ENCODE peak calls at places on chromosomes 12 and 14, in nine cellular contexts. L is mesenchymal stem cell, X is body of pancreas, F is mucosa of descending colon, E is RWPE2, S is upper lobe of left lung, H is astrocyte, U is lower lobe of right lung, Z is cardiac muscle cell. N is an unnamed sample.
A peak's percentile ranks its signal among the peaks of the same experiment; 100 is the strongest.

GRCh38 chr14:95260537-95261440 is 58.9 kb downstream of the CLMN start:
- DNase-seq in U (no peak), S (no peak), X (peak; percentile 57), H (peak; percentile 88), E (no peak), Z (peak; percentile 26), L (peak; percentile 68), F (no peak), N (no peak)

GRCh38 chr14:20516921-20517320 is 11.6 kb downstream of the RNASE10 start:
- DNase-seq in E (no peak), F (no peak), L (no peak), H (peak; percentile 8), Z (no peak), U (no peak), S (no peak), X (no peak), N (no peak)

GRCh38 chr14:38442208-38442607 is 186.3 kb upstream of the CLEC14A start:
- DNase-seq in X (no peak), E (no peak), L (no peak), F (no peak), S (no peak), Z (peak; percentile 76), U (no peak), H (no peak), N (no peak)

GRCh38 chr12:59431266-59431665 is 164.6 kb upstream of the SLC16A7 start:
- DNase-seq in S (no peak), H (no peak), E (no peak), F (no peak), X (no peak), Z (no peak), L (peak; percentile 5), U (no peak), N (no peak)

GRCh38 chr12:6858796-6859195 is 6.8 kb downstream of the USP5 start:
- DNase-seq in U (no peak), X (no peak), Z (no peak), E (no peak), H (no peak), L (no peak), F (no peak), S (no peak), N (no peak)

GRCh38 chr12:3975652-3976051 is 102.5 kb upstream of the PARP11 start:
- DNase-seq in X (no peak), S (no peak), F (no peak), Z (no peak), U (no peak), E (no peak), H (no peak), L (no peak), N (no peak)

GRCh38 chr12:89525824-89526770 is at the start of gene POC1B:
- DNase-seq in S (peak; percentile 93), F (peak; percentile 90), L (peak; percentile 87), Z (peak; percentile 85), U (peak; percentile 86), X (peak; percentile 70), H (peak; percentile 81), E (peak; percentile 86), N (peak; percentile 92)

GRCh38 chr12:129607756-129608155 is 296.1 kb downstream of the TMEM132D start:
- DNase-seq in S (no peak), H (no peak), E (no peak), X (no peak), U (no peak), L (no peak), Z (no peak), F (no peak), N (peak; percentile 37)

GRCh38 chr12:14810953-14811483 is 3.0 kb downstream of the SMCO3 start:
- DNase-seq in E (no peak), U (no peak), S (no peak), X (peak; percentile 46), Z (no peak), H (no peak), L (peak; percentile 39), F (no peak), N (peak; percentile 40)

GRCh38 chr12:104596876-104597833 is 140.4 kb downstream of the CHST11 start:
- DNase-seq in X (no peak), U (no peak), E (no peak), Z (no peak), S (no peak), H (peak; percentile 39), F (no peak), L (no peak), N (no peak)

GRCh38 chr12:104596128-104596799 is 139.5 kb downstream of the CHST11 start:
- DNase-seq in H (peak; percentile 92), S (no peak), E (no peak), U (no peak), L (peak; percentile 95), X (no peak), F (no peak), Z (no peak), N (no peak)

GRCh38 chr12:104591272-104591940 is 134.7 kb downstream of the CHST11 start:
- DNase-seq in X (no peak), L (no peak), H (no peak), F (no peak), Z (no peak), S (no peak), E (no peak), U (no peak), N (no peak)

GRCh38 chr12:104590002-104590401 is 133.3 kb downstream of the CHST11 start:
- DNase-seq in X (no peak), Z (no peak), H (no peak), S (no peak), F (no peak), U (no peak), L (no peak), E (no peak), N (no peak)

GRCh38 chr12:104593482-104593881 is 136.7 kb downstream of the CHST11 start:
- DNase-seq in S (no peak), X (no peak), F (no peak), L (no peak), E (no peak), U (no peak), H (no peak), Z (no peak), N (no peak)
- H3K4me1 ChIP-seq in S (no peaks in the 10 kb centered on the region), X (peaks cover 3% of the 10 kb centered on the region), F (no peaks in the 10 kb centered on the region), L (peaks cover 3% of the 10 kb centered on the region), E (peaks cover 23% of the 10 kb centered on the region), U (peaks cover 18% of the 10 kb centered on the region), H (peaks cover 31% of the 10 kb centered on the region), Z (peaks cover 13% of the 10 kb centered on the region), N (peaks cover 5% of the 10 kb centered on the region)

GRCh38 chr12:34392741-34393085 is 370.4 kb downstream of the ALG10 start:
- DNase-seq in H (no peak), S (no peak), L (no peak), X (no peak), U (peak; percentile 39), E (peak; percentile 43), Z (no peak), F (no peak), N (no peak)
- H3K9me3 ChIP-seq in H (peaks cover 24% of the 10 kb centered on the region), S (peaks cover 13% of the 10 kb centered on the region), L (no peaks in the 10 kb centered on the region), X (no peaks in the 10 kb centered on the region), U (peaks cover 12% of the 10 kb centered on the region), E (peaks cover 6% of the 10 kb centered on the region), Z (no peaks in the 10 kb centered on the region), F (peaks cover 99% of the 10 kb centered on the region), N (no peaks in the 10 kb centered on the region)

DNA sequence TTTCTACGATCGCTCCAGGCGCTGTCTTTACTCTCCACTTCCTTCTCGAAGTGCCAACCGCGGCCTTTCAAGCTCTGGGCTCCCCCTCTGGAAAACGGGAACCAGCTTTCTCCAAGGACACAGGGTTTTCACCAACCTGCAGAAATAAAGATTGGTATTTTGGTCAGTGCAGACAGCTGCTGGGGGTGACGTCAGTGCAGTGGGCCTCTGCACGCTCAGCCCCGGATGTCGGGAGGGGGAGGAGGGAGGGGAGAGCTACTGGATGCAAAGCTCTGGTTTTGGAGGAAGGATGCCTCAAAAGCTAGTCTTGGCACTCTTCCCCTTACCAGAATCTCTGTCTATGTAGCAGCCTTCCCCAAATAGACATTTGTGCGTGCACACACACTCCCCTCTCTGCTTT is 19.9 kb downstream of the HRK start:
- DNase-seq in X (peak; percentile 22), S (no peak), E (no peak), U (no peak), H (peak; percentile 72), Z (no peak), F (no peak), L (peak; percentile 56), N (peak; percentile 84)
- H3K4me1 ChIP-seq in X (no peaks in the 10 kb centered on the region), S (no peaks in the 10 kb centered on the region), E (peaks cover 9% of the 10 kb centered on the region), U (no peaks in the 10 kb centered on the region), H (peaks cover 23% of the 10 kb centered on the region), Z (no peaks in the 10 kb centered on the region), F (peaks cover 7% of the 10 kb centered on the region), L (peaks cover 4% of the 10 kb centered on the region), N (peaks cover 8% of the 10 kb centered on the region)

GRCh38 chr14:104396682-104397470 is 182.7 kb upstream of the C14orf180 start:
- DNase-seq in L (no peak), H (no peak), F (no peak), X (no peak), E (peak; percentile 52), U (no peak), S (no peak), Z (no peak), N (no peak)
- H3K9me3 ChIP-seq in L (peaks cover 32% of the 10 kb centered on the region), H (no peaks in the 10 kb centered on the region), F (peaks cover 15% of the 10 kb centered on the region), X (no peaks in the 10 kb centered on the region), E (peaks cover 11% of the 10 kb centered on the region), U (peaks cover 14% of the 10 kb centered on the region), S (peaks cover 11% of the 10 kb centered on the region), Z (no peaks in the 10 kb centered on the region), N (peaks cover 4% of the 10 kb centered on the region)

DNA sequence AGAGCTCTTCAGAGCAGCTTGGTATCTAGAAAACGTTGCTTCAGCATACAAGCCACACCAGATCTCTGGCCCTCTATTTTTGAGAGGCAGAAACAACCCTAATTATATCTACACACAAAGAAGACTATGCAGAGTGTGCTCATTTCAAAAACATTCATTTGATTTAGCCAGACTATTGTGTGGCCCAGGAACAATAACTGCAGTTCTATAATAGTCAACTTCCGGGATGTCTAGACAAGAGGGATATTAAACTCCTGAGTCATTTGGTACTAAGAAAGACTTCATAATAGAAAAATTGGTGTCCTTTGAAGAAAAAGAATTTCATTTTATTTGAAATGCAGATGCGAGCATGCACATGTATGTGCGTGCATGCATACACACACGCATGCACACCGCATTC is 153.8 kb downstream of the PELI2 start:
- DNase-seq in E (no peak), U (no peak), F (no peak), Z (no peak), H (peak; percentile 95), L (no peak), S (no peak), X (no peak), N (no peak)
- H3K4me1 ChIP-seq in E (peaks cover 33% of the 10 kb centered on the region), U (no peaks in the 10 kb centered on the region), F (no peaks in the 10 kb centered on the region), Z (no peaks in the 10 kb centered on the region), H (peaks cover 34% of the 10 kb centered on the region), L (peaks cover 3% of the 10 kb centered on the region), S (no peaks in the 10 kb centered on the region), X (peaks cover 11% of the 10 kb centered on the region), N (no peaks in the 10 kb centered on the region)

DNA sequence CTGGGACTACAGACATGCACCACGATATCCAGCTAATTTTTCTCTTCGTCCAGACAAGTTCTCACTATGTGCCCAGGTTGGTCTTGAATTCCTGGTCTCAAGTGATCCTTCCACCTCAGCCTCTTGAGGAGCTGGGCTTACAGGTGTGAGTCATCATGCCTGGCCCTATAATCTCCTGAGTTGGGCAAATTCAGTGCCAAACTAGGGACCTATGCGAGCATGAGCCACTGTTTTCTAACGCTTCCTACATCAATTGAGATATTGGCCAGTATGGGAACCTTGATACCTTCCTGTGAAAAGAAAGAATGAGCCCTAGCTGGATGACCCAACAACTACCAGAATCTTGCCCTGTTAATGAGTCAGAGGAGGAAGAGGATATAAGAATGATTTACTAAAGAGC is 585.2 kb downstream of the C12orf50 start:
- DNase-seq in X (no peak), Z (no peak), S (no peak), E (no peak), H (no peak), F (no peak), L (no peak), U (no peak), N (no peak)
- H3K9me3 ChIP-seq in X (no peaks in the 10 kb centered on the region), Z (no peaks in the 10 kb centered on the region), S (no peaks in the 10 kb centered on the region), E (no peaks in the 10 kb centered on the region), H (no peaks in the 10 kb centered on the region), F (no peaks in the 10 kb centered on the region), L (no peaks in the 10 kb centered on the region), U (no peaks in the 10 kb centered on the region), N (no peaks in the 10 kb centered on the region)